ENCODE peak calls at places on chromosomes 4 and X, in nine cellular contexts. Q is fibroblast of pulmonary artery; G is SW480; V is stimulated activated CD4-positive, alpha-beta T cell treated with anti-CD3 and anti-CD28 coated beads, Interleukin-1b, Interleukin-23, amount 100 ng/mL, for 1 hour; R is activated T-cell treated with anti-CD3 and anti-CD28 coated beads, Interleukin-2, amount 50 U/mL, for 24 hours; Z is nucleus accumbens; C is right lobe of liver; N is foreskin fibroblast; D is uterus. K is an unnamed sample.

GRCh38 chrX:128759745-128760144 is 707.5 kb upstream of the ACTRT1 start:
- DNase-seq in N (no peak), D (no peak), C (no peak), Z (no peak), Q (no peak), V (no peak), R (no peak), G (peak; percentile 2), K (no peak)

GRCh38 chr4:142278663-142279062 is 567.4 kb downstream of the INPP4B start:
- DNase-seq in Q (no peak), Z (no peak), G (no peak), C (no peak), N (no peak), R (no peak), V (no peak), D (no peak), K (no peak)

GRCh38 chr4:31114821-31115220 is 394.7 kb downstream of the PCDH7 start:
- DNase-seq in C (no peak), D (no peak), G (no peak), R (no peak), V (no peak), Q (no peak), N (no peak), Z (no peak), K (no peak)

GRCh38 chrX:52416816-52417215 is 48.0 kb downstream of the XAGE2 start:
- DNase-seq in Q (no peak), D (no peak), C (no peak), N (no peak), G (no peak), Z (no peak), V (no peak), R (no peak), K (no peak)

GRCh38 chrX:132146456-132146855 is 18.6 kb upstream of the FRMD7 start:
- DNase-seq in V (no peak), Z (no peak), G (no peak), D (no peak), C (peak; percentile 22), N (no peak), Q (no peak), R (no peak), K (no peak)

GRCh38 chr4:123166023-123166422 is 230.6 kb upstream of the SPRY1 start:
- DNase-seq in G (no peak), Q (no peak), Z (no peak), R (no peak), N (no peak), V (no peak), C (no peak), D (no peak), K (no peak)

GRCh38 chr4:140861359-140862181 is 105.4 kb upstream of the TBC1D9 start:
- DNase-seq in R (no peak), C (no peak), Q (peak; percentile 93), Z (no peak), V (no peak), G (peak; percentile 60), N (peak; percentile 92), D (peak; percentile 85), K (peak; percentile 39)

GRCh38 chr4:149056615-149057014 is 614.4 kb upstream of the NR3C2 start:
- DNase-seq in Q (no peak), C (no peak), Z (no peak), R (no peak), V (no peak), D (no peak), G (no peak), N (no peak), K (no peak)

GRCh38 chrX:43003939-43004338 is 226.0 kb upstream of the PPP1R2C start:
- DNase-seq in G (no peak), Q (no peak), Z (no peak), V (no peak), D (no peak), R (no peak), C (no peak), N (no peak), K (no peak)

GRCh38 chr4:102318105-102318504 is 27.2 kb downstream of the SLC39A8 start:
- DNase-seq in D (no peak), Z (no peak), C (no peak), N (no peak), G (no peak), V (no peak), Q (no peak), R (no peak), K (no peak)

GRCh38 chr4:114137984-114138383 is 158.5 kb upstream of the ARSJ start:
- DNase-seq in R (no peak), V (no peak), N (no peak), Q (no peak), Z (no peak), C (no peak), D (no peak), G (no peak), K (no peak)

GRCh38 chr4:183297675-183298074 is 22.4 kb downstream of the CLDN22 start:
- DNase-seq in C (no peak), R (no peak), D (no peak), Q (no peak), Z (no peak), G (no peak), V (no peak), N (no peak), K (no peak)

GRCh38 chr4:120714581-120714980 is 207.9 kb downstream of the PRDM5 start:
- DNase-seq in R (no peak), D (no peak), N (no peak), G (no peak), C (no peak), Z (no peak), V (no peak), Q (no peak), K (no peak)

GRCh38 chrX:20217906-20218305 is 48.8 kb downstream of the RPS6KA3 start:
- DNase-seq in D (no peak), V (no peak), C (no peak), G (no peak), Q (no peak), R (no peak), N (no peak), Z (no peak), K (no peak)

GRCh38 chrX:137194164-137194563 is 160.4 kb upstream of the GPR101 start:
- DNase-seq in G (peak; percentile 26), R (peak; percentile 31), C (no peak), Z (no peak), D (no peak), N (no peak), V (peak; percentile 0), Q (peak; percentile 21), K (peak; percentile 6)

GRCh38 chr4:147361726-147362125 is 119.2 kb upstream of the EDNRA start:
- DNase-seq in D (peak; percentile 76), V (no peak), C (no peak), Z (no peak), N (peak; percentile 94), Q (peak; percentile 94), G (peak; percentile 52), R (no peak), K (no peak)

GRCh38 chr4:54228064-54228527 is 997 bp upstream of the PDGFRA start:
- DNase-seq in N (peak; percentile 96), Q (peak; percentile 90), C (peak; percentile 77), V (no peak), R (peak; percentile 59), D (peak; percentile 75), G (peak; percentile 53), Z (peak; percentile 26), K (no peak)

GRCh38 chrX:18938710-18939109 is 45.2 kb downstream of the PHKA2 start:
- DNase-seq in R (no peak), Z (no peak), V (no peak), N (peak; percentile 38), Q (peak; percentile 3), D (no peak), G (no peak), C (no peak), K (no peak)

GRCh38 chr4:97235516-97235915 is 907.8 kb downstream of the STPG2 start:
- DNase-seq in R (no peak), C (no peak), N (no peak), V (no peak), D (no peak), Q (no peak), G (no peak), Z (no peak), K (no peak)

GRCh38 chrX:69324851-69325250 is 159.6 kb upstream of the PJA1 start:
- DNase-seq in G (no peak), Z (no peak), Q (no peak), V (no peak), R (no peak), D (no peak), C (peak; percentile 42), N (no peak), K (no peak)

GRCh38 chr4:140930556-140930955 is 174.4 kb upstream of the TBC1D9 start:
- DNase-seq in D (peak; percentile 42), Q (no peak), G (no peak), Z (no peak), R (no peak), N (no peak), V (no peak), C (no peak), K (no peak)

GRCh38 chrX:134752558-134752957 is 94.3 kb upstream of the PLAC1 start:
- DNase-seq in N (no peak), G (no peak), V (no peak), R (no peak), C (no peak), D (no peak), Z (no peak), Q (no peak), K (no peak)

GRCh38 chr4:156595041-156595440 is 376.6 kb downstream of the PDGFC start:
- DNase-seq in N (peak; percentile 12), D (no peak), C (no peak), Q (no peak), R (no peak), V (no peak), Z (no peak), G (no peak), K (no peak)

GRCh38 chrX:135512508-135513139 is 7.8 kb upstream of the INTS6L start:
- DNase-seq in V (no peak), Z (no peak), C (no peak), G (no peak), R (no peak), N (no peak), Q (no peak), D (no peak), K (peak; percentile 41)

GRCh38 chr4:2587215-2587823 is 50.9 kb downstream of the FAM193A start:
- DNase-seq in D (no peak), C (no peak), N (no peak), G (no peak), Q (no peak), V (no peak), R (peak; percentile 16), Z (no peak), K (no peak)

GRCh38 chr4:113979973-113980615 is 647 bp upstream of the ARSJ start:
- DNase-seq in Q (peak; percentile 49), D (no peak), G (no peak), V (no peak), N (peak; percentile 69), C (no peak), R (no peak), Z (no peak), K (no peak)

GRCh38 chrX:10089378-10089795 is 67.4 kb upstream of the CLCN4 start:
- DNase-seq in N (no peak), V (no peak), D (no peak), G (peak; percentile 63), Z (no peak), R (no peak), C (no peak), Q (no peak), K (no peak)

GRCh38 chr4:101693842-101694398 is 96.6 kb upstream of the BANK1 start:
- DNase-seq in D (no peak), C (no peak), N (no peak), Z (no peak), Q (no peak), V (no peak), R (no peak), G (no peak), K (no peak)